ENCODE peak calls at places on chromosome 7, in four cellular contexts. F, O, X and J are unnamed samples.

GRCh38 chr7:94700926-94701554 is 45.1 kb upstream of the SGCE start:
- DNase-seq in X (no peak), O (no peak), F (no peak), J (no peak)

GRCh38 chr7:103934508-103934907 is 55.0 kb downstream of the RELN start:
- DNase-seq in O (no peak), F (no peak), X (no peak), J (no peak)

GRCh38 chr7:113087278-113087998 is 811 bp upstream of the GPR85 start:
- DNase-seq in O (no peak), F (no peak), X (no peak), J (no peak)

GRCh38 chr7:43905954-43906326 is 456 bp downstream of the URGCP start:
- DNase-seq in O (peak; percentile 40), F (no peak), X (peak; percentile 49), J (peak; percentile 22)

GRCh38 chr7:1169409-1170368 is 9.7 kb upstream of the ZFAND2A start:
- DNase-seq in O (peak; percentile 85), F (peak; percentile 87), X (peak; percentile 79), J (peak; percentile 89)

GRCh38 chr7:105016083-105017075 is 2.4 kb downstream of the KMT2E start:
- DNase-seq in O (no peak), F (no peak), X (no peak), J (no peak)

GRCh38 chr7:91066627-91067026 is 197.6 kb upstream of the FZD1 start:
- DNase-seq in X (no peak), F (no peak), O (no peak), J (no peak)

GRCh38 chr7:142523821-142524460 is 225.3 kb upstream of the PRSS1 start:
- DNase-seq in X (no peak), F (no peak), O (no peak), J (no peak)

GRCh38 chr7:141915565-141915964 is 634 bp upstream of the OR9A4 start:
- DNase-seq in F (no peak), O (peak; percentile 5), X (no peak), J (no peak)

GRCh38 chr7:137094-137861 is 55.1 kb upstream of the FAM20C start:
- DNase-seq in O (no peak), X (no peak), F (no peak), J (no peak)

GRCh38 chr7:83594076-83594475 is 54.9 kb downstream of the SEMA3E start:
- DNase-seq in X (no peak), O (no peak), F (no peak), J (no peak)

GRCh38 chr7:128398841-128399135 is 11.0 kb downstream of the IMPDH1 start:
- DNase-seq in F (no peak), O (no peak), X (no peak), J (no peak)

GRCh38 chr7:99679400-99680191 is at the start of gene CYP3A5:
- DNase-seq in X (no peak), O (no peak), F (no peak), J (no peak)

GRCh38 chr7:99843808-99844207 is 16.0 kb downstream of the CYP3A43 start:
- DNase-seq in O (no peak), F (no peak), X (no peak), J (no peak)

GRCh38 chr7:100407285-100408180 is 21.0 kb downstream of the ZCWPW1 start:
- DNase-seq in F (no peak), O (no peak), X (no peak), J (no peak)

GRCh38 chr7:124701955-124702354 is 63.6 kb downstream of the GPR37 start:
- DNase-seq in F (no peak), O (no peak), X (no peak), J (no peak)

GRCh38 chr7:61111-61510 is 131.3 kb upstream of the FAM20C start:
- DNase-seq in X (peak; percentile 17), O (no peak), F (no peak), J (no peak)

GRCh38 chr7:120311028-120311788 is 38.2 kb downstream of the KCND2 start:
- DNase-seq in F (no peak), O (no peak), X (no peak), J (no peak)

GRCh38 chr7:150408393-150409299 is 29.5 kb downstream of the ZNF775 start:
- DNase-seq in O (peak; percentile 75), F (no peak), X (no peak), J (no peak)

GRCh38 chr7:98808751-98809460 is 60.9 kb downstream of the TMEM130 start:
- DNase-seq in F (no peak), O (no peak), X (no peak), J (no peak)

GRCh38 chr7:17371656-17372524 is 73.4 kb downstream of the AHR start:
- DNase-seq in O (no peak), F (no peak), X (no peak), J (no peak)

GRCh38 chr7:28922618-28923331 is 35.4 kb downstream of the TRIL start:
- DNase-seq in X (peak; percentile 78), F (peak; percentile 75), O (peak; percentile 15), J (no peak)

GRCh38 chr7:23062452-23062851 is 43.1 kb upstream of the KLHL7 start:
- DNase-seq in X (no peak), F (no peak), O (no peak), J (no peak)

GRCh38 chr7:76054129-76055120 is 6.5 kb downstream of the MDH2 start:
- DNase-seq in O (no peak), X (no peak), F (no peak), J (no peak)

GRCh38 chr7:22150221-22150620 is 204.5 kb upstream of the CDCA7L start:
- DNase-seq in X (no peak), F (no peak), O (no peak), J (no peak)

GRCh38 chr7:137417464-137417863 is 73.9 kb upstream of the PTN start:
- DNase-seq in F (no peak), X (no peak), O (no peak), J (no peak)

GRCh38 chr7:116354171-116354545 is 143.8 kb downstream of the TES start:
- DNase-seq in X (peak; percentile 55), F (peak; percentile 74), O (no peak), J (peak; percentile 75)

GRCh38 chr7:65746398-65746669 is 126.5 kb upstream of the VKORC1L1 start:
- DNase-seq in X (no peak), O (no peak), F (no peak), J (no peak)

GRCh38 chr7:4234886-4235285 is 447.2 kb upstream of the FOXK1 start:
- DNase-seq in O (no peak), X (no peak), F (no peak), J (no peak)

GRCh38 chr7:106064836-106065559 is 47.1 kb downstream of the SYPL1 start:
- DNase-seq in O (no peak), X (peak; percentile 89), F (peak; percentile 84), J (peak; percentile 97)

GRCh38 chr7:289756-290553 is at the start of gene FOXL3:
- DNase-seq in F (no peak), O (no peak), X (peak; percentile 8), J (no peak)

GRCh38 chr7:57403601-57404342 is 46.2 kb upstream of the ZNF716 start:
- DNase-seq in O (no peak), F (no peak), X (peak; percentile 61), J (peak; percentile 38)

GRCh38 chr7:50358306-50358705 is 53.8 kb downstream of the IKZF1 start:
- DNase-seq in F (no peak), O (no peak), X (no peak), J (no peak)

DNA sequence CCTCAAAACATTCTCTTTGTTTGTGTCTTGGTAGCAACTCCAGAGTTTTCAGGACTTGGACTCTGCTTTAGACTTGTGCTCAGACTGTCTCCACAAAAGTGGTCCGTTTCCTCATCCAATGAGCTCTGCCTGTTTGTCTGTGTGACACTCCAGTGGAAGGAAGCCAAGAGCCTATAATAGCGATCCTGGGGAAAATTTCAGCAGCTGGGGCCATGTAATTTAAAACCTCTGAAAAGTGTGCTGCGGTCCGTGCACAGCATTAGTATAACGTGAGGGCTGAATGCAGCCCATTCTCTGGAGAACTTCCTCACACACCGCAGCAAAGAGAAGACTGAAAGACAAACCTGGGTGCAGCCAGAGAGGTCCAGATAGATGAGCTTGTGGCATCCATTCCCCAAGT is at the start of gene LRRC17:
- DNase-seq in X (peak; percentile 53), F (no peak), O (no peak), J (no peak)
- H3K4me3 ChIP-seq in X (peak within 1 kb of the TSS; percentile 36), F (peak within 1 kb of the TSS; percentile 27), O (no peak within 1 kb of the TSS), J (peak within 1 kb of the TSS; percentile 40)

GRCh38 chr7:11830582-11831382 is 1.2 kb downstream of the THSD7A start:
- DNase-seq in X (no peak), F (no peak), O (no peak), J (no peak)
- H3K4me3 ChIP-seq in X (peak overlapping the region; percentile 42), F (peak overlapping the region; percentile 62), O (no peak overlapping the region), J (peak overlapping the region; percentile 42)

GRCh38 chr7:102306916-102307677 is 20.4 kb downstream of the SH2B2 start:
- DNase-seq in O (peak; percentile 94), F (no peak), X (no peak), J (peak; percentile 54)
- H3K4me3 ChIP-seq in O (peak overlapping the region; percentile 48), F (no peak overlapping the region), X (no peak overlapping the region), J (no peak overlapping the region)

GRCh38 chr7:45978010-45978681 is 57.1 kb upstream of the IGFBP3 start:
- DNase-seq in F (no peak), X (no peak), O (no peak), J (peak; percentile 76)
- H3K4me3 ChIP-seq in F (no peak overlapping the region), X (no peak overlapping the region), O (no peak overlapping the region), J (peak overlapping the region; percentile 9)

DNA sequence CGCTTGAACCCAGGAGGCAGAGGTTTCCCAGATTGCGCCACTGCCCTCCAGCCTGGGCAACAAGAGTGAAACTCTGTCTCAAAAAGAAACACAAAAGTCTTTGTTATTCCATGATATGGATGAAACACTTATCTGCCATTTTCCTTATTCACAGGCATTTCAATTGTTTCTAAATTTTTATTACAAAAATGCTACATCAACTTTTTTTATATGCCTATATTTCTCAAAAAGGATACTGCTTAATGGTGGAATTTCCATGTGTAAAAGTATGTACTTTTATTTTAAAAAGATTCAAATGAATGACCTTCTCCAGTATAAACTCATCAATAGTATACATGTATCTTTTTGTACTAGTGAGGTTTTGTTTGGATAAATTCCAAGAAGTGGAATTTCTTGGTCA is 41.9 kb upstream of the STMP1 start:
- DNase-seq in O (no peak), F (no peak), X (no peak), J (no peak)
- H3K4me3 ChIP-seq in O (no peak overlapping the region), F (no peak overlapping the region), X (no peak overlapping the region), J (no peak overlapping the region)

DNA sequence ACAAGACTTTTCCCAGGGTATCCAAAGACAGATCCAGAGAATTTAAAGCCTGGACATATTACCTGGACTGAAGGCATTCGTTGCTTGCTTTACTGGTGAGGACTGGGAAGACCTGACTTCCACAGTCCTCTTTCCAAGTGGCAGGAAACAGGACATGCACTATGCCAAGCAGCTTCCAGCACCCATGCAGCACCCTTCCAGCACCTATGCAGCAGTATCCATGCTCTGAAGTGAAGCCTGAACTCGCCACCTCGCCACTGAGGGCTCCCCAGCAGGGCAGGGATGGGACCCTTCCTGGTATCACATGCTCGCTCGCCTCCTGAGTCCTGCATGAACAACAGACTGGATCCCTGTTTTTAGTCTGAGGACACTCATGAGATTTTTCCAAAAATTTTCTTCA is 189.9 kb upstream of the KLF14 start:
- DNase-seq in F (no peak), X (no peak), O (no peak), J (no peak)
- H3K4me3 ChIP-seq in F (no peak overlapping the region), X (no peak overlapping the region), O (no peak overlapping the region), J (no peak overlapping the region)

GRCh38 chr7:92717601-92717981 is 118.8 kb downstream of the CDK6 start:
- DNase-seq in O (no peak), X (no peak), F (no peak), J (no peak)
- H3K4me3 ChIP-seq in O (no peak overlapping the region), X (peak overlapping the region; percentile 43), F (peak overlapping the region; percentile 49), J (peak overlapping the region; percentile 57)